ENCODE peak calls at places on chromosome 12, in ten cellular contexts. U is transverse colon, N is pancreas, F is cardiac muscle cell, D is mucosa of descending colon, T is RWPE1, E is GM23338, H is ovary, Y is GM12865, S is uterus. O is an unnamed sample.
A peak's percentile ranks its signal among the peaks of the same experiment; 100 is the strongest.

GRCh38 chr12:19811922-19812321 is 372.6 kb downstream of the AEBP2 start:
- DNase-seq in E (no peak), F (no peak), N (no peak), D (no peak), U (no peak), S (no peak), H (no peak), T (no peak), Y (no peak), O (no peak)

GRCh38 chr12:50824914-50825313 is 17.8 kb upstream of the TMPRSS12 start:
- DNase-seq in U (no peak), D (no peak), E (peak; percentile 12), Y (no peak), S (no peak), N (no peak), H (no peak), T (no peak), F (no peak), O (no peak)

GRCh38 chr12:3000548-3001275 is 41.5 kb downstream of the TEAD4 start:
- DNase-seq in N (peak; percentile 46), T (no peak), H (no peak), E (peak; percentile 59), Y (peak; percentile 14), S (no peak), D (no peak), F (no peak), U (no peak), O (no peak)

GRCh38 chr12:14774944-14775651 is 28.2 kb downstream of the WBP11 start:
- DNase-seq in H (peak; percentile 67), N (peak; percentile 56), U (peak; percentile 59), D (peak; percentile 76), F (peak; percentile 10), S (peak; percentile 70), Y (peak; percentile 37), E (peak; percentile 40), T (no peak), O (peak; percentile 55)

GRCh38 chr12:89372584-89373370 is 20.5 kb upstream of the DUSP6 start:
- DNase-seq in S (no peak), D (no peak), H (no peak), Y (no peak), E (peak; percentile 37), T (no peak), N (no peak), U (no peak), F (no peak), O (no peak)

GRCh38 chr12:26651036-26651435 is 182.0 kb downstream of the ITPR2 start:
- DNase-seq in F (no peak), Y (no peak), D (no peak), U (no peak), T (no peak), S (no peak), H (no peak), E (no peak), N (no peak), O (no peak)

GRCh38 chr12:76680940-76681339 is 83.0 kb upstream of the ZDHHC17 start:
- DNase-seq in D (no peak), N (no peak), U (no peak), F (no peak), H (no peak), E (no peak), T (no peak), S (no peak), Y (no peak), O (no peak)

GRCh38 chr12:121124402-121125109 is 8.1 kb upstream of the P2RX7 start:
- DNase-seq in N (peak; percentile 14), H (no peak), S (no peak), U (no peak), D (no peak), T (peak; percentile 95), F (no peak), E (peak; percentile 23), Y (peak; percentile 57), O (no peak)

GRCh38 chr12:76542908-76543307 is 16.7 kb downstream of the OSBPL8 start:
- DNase-seq in N (no peak), S (no peak), Y (no peak), U (no peak), T (no peak), H (no peak), E (no peak), D (no peak), F (no peak), O (no peak)

GRCh38 chr12:22437031-22437806 is 102.7 kb upstream of the ST8SIA1 start:
- DNase-seq in F (no peak), E (peak; percentile 29), D (no peak), T (peak; percentile 13), H (no peak), N (no peak), U (no peak), Y (no peak), S (no peak), O (no peak)

GRCh38 chr12:108815369-108815768 is 42.0 kb downstream of the SSH1 start:
- DNase-seq in S (no peak), E (no peak), D (no peak), T (no peak), Y (no peak), N (no peak), F (no peak), H (no peak), U (no peak), O (no peak)

GRCh38 chr12:42076976-42077375 is 67.7 kb downstream of the GXYLT1 start:
- DNase-seq in F (no peak), N (no peak), U (no peak), D (no peak), Y (no peak), T (no peak), S (no peak), E (no peak), H (no peak), O (no peak)
- TF ChIP-seq CTCF in F (no peak), N (no peak), U (no peak), D (no peak), Y (no peak), T (no peak), S (no peak), E (no peak), H (no peak), O (no peak)

GRCh38 chr12:95953000-95953399 is 9.9 kb downstream of the AMDHD1 start:
- DNase-seq in E (no peak), T (no peak), Y (no peak), N (no peak), D (no peak), U (no peak), H (no peak), F (no peak), S (no peak), O (no peak)

GRCh38 chr12:95959107-95959506 is 16.0 kb downstream of the AMDHD1 start:
- DNase-seq in Y (no peak), D (no peak), E (peak; percentile 63), U (no peak), F (peak; percentile 20), N (no peak), H (no peak), T (peak; percentile 9), S (no peak), O (no peak)

GRCh38 chr12:95956557-95957145 is 13.5 kb downstream of the AMDHD1 start:
- DNase-seq in T (no peak), D (no peak), E (peak; percentile 29), F (no peak), N (no peak), H (no peak), S (no peak), U (no peak), Y (no peak), O (no peak)

GRCh38 chr12:95951515-95951914 is 8.4 kb downstream of the AMDHD1 start:
- DNase-seq in H (no peak), Y (no peak), U (no peak), N (no peak), D (no peak), F (no peak), E (no peak), T (no peak), S (no peak), O (no peak)

DNA sequence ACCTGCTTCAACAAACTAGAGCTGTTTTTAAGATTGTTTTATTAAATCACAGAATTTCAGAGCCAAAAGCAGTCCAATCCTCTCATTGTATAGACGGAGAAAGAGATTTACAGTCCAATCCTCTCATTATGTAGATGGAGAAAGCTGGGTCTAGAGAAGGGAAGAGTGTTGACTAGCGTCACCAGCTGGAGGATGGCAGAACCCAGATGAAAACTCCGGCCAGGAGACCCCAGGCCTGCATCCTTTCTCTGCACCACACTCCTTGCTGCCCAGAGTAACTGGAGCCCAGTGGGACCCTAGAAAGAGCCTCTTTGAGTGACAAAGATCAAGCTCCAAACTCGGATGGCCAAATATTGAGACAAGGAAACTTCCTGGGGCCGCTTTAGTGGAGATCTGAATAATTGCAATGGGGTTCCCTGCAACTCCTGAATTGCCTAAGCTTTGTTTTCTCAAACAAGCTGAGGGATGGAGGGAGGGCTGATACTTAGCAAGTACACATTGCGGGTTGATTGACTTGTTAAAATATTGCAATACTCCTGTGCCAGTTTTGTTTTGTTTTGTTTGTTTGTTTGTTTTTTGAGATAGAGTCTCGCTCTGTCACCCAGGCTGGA is 12.5 kb downstream of the AMDHD1 start:
- DNase-seq in E (peak; percentile 23), T (no peak), S (no peak), Y (no peak), F (no peak), D (no peak), U (no peak), H (no peak), N (no peak), O (no peak)
- TF ChIP-seq CTCF in E (no peak), T (no peak), S (no peak), Y (no peak), F (no peak), D (no peak), U (no peak), H (no peak), N (no peak), O (no peak)

DNA sequence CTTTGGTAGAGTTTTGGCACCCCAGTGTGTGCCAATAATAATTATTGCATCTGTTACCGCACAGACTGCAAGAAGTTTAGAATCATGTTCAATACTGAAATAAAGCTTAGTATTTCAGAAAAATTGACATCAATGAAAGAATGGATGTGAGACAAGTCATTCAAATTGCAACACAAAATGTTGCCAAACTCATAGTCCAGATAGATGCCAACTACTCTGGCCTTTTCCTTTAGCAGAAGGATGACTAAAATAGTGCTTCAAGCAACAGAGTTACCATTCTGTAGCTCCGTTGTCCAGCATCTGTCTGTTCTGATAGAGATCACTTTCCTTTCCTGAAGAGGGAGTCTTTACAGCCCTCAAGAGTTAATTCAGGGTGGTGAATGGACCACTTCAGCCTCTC is 77.5 kb downstream of the LIN7A start:
- DNase-seq in U (no peak), Y (no peak), E (no peak), N (no peak), T (no peak), F (no peak), S (no peak), D (no peak), H (no peak), O (no peak)
- TF ChIP-seq CTCF in U (no peak), Y (no peak), E (no peak), N (no peak), T (no peak), F (no peak), S (no peak), D (no peak), H (no peak), O (no peak)

DNA sequence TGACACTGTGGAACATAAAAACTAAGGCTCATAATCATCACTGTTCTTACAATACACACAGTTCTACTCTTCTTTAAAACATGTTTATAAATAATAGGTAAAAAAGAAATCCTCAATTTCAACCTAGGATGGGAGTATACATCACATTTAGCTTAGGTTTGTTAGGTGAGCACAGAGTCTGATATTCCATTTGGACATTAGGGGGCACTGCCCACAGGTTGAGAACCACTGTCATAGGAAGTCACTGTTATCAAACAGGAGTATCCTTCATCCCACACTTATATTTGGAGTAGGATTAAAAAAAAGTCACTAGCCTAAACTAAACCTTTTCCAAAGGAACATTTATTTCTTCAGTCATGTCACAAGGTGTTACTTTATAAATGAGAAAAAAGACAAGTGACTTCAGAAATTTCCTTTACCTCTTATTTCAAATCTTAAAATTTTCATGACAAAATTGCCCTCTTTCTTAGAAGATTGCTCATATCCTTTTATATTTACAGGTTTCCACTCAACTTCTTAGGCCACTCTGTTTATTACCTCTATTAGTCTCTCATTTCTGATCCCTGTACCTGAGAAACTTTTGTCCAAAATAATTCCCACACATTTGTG is 240.6 kb downstream of the CPNE8 start:
- DNase-seq in D (no peak), E (peak; percentile 49), S (no peak), N (no peak), T (peak; percentile 5), U (peak; percentile 14), H (no peak), F (peak; percentile 34), Y (peak; percentile 44), O (no peak)
- TF ChIP-seq CTCF in D (peak; percentile 37), E (peak; percentile 78), S (peak; percentile 11), N (no peak), T (peak; percentile 64), U (peak; percentile 37), H (no peak), F (peak; percentile 59), Y (peak; percentile 57), O (peak; percentile 53)